ENCODE peak calls at places on chromosomes 12 and 14, in eight cellular contexts. One of them, this sample, is unnamed.

GRCh38 chr12:85310456-85311076 is 30.5 kb downstream of the ALX1 start:
- DNase-seq in cardiac fibroblast: peak; percentile 35
- DNase-seq in kidney epithelial cell: no peak
- DNase-seq in AG04449: no peak
- DNase-seq in transverse colon: no peak
- DNase-seq in brain microvascular endothelial cell: no peak
- DNase-seq in CD8-positive, alpha-beta T cell: no peak
- DNase-seq in heart left ventricle: no peak
- DNase-seq in this sample: no peak

GRCh38 chr14:76395161-76395560 is 19.2 kb downstream of the ESRRB start:
- DNase-seq in cardiac fibroblast: no peak
- DNase-seq in CD8-positive, alpha-beta T cell: no peak
- DNase-seq in kidney epithelial cell: no peak
- DNase-seq in heart left ventricle: no peak
- DNase-seq in transverse colon: no peak
- DNase-seq in brain microvascular endothelial cell: no peak
- DNase-seq in AG04449: no peak
- DNase-seq in this sample: no peak

GRCh38 chr12:57525615-57526383 is 3.2 kb downstream of the MBD6 start:
- DNase-seq in brain microvascular endothelial cell: no peak
- DNase-seq in AG04449: no peak
- DNase-seq in transverse colon: no peak
- DNase-seq in cardiac fibroblast: no peak
- DNase-seq in heart left ventricle: no peak
- DNase-seq in CD8-positive, alpha-beta T cell: no peak
- DNase-seq in kidney epithelial cell: no peak
- DNase-seq in this sample: no peak

GRCh38 chr12:116861331-116861730 is 19.9 kb downstream of the HRK start:
- DNase-seq in AG04449: peak; percentile 71
- DNase-seq in transverse colon: peak; percentile 21
- DNase-seq in heart left ventricle: peak; percentile 74
- DNase-seq in kidney epithelial cell: no peak
- DNase-seq in CD8-positive, alpha-beta T cell: no peak
- DNase-seq in brain microvascular endothelial cell: peak; percentile 74
- DNase-seq in cardiac fibroblast: peak; percentile 61
- DNase-seq in this sample: peak; percentile 43

GRCh38 chr14:68952544-68953535 is 26.3 kb downstream of the ACTN1 start:
- DNase-seq in brain microvascular endothelial cell: no peak
- DNase-seq in CD8-positive, alpha-beta T cell: no peak
- DNase-seq in cardiac fibroblast: peak; percentile 82
- DNase-seq in heart left ventricle: peak; percentile 59
- DNase-seq in kidney epithelial cell: no peak
- DNase-seq in AG04449: no peak
- DNase-seq in transverse colon: no peak
- DNase-seq in this sample: peak; percentile 89

GRCh38 chr14:105088812-105089745 is 23.8 kb upstream of the GPR132 start:
- DNase-seq in heart left ventricle: peak; percentile 28
- DNase-seq in AG04449: no peak
- DNase-seq in CD8-positive, alpha-beta T cell: no peak
- DNase-seq in brain microvascular endothelial cell: no peak
- DNase-seq in transverse colon: no peak
- DNase-seq in kidney epithelial cell: no peak
- DNase-seq in cardiac fibroblast: no peak
- DNase-seq in this sample: no peak

GRCh38 chr12:67520611-67521010 is 127.9 kb upstream of the DYRK2 start:
- DNase-seq in brain microvascular endothelial cell: no peak
- DNase-seq in AG04449: no peak
- DNase-seq in heart left ventricle: no peak
- DNase-seq in kidney epithelial cell: no peak
- DNase-seq in transverse colon: no peak
- DNase-seq in CD8-positive, alpha-beta T cell: no peak
- DNase-seq in cardiac fibroblast: no peak
- DNase-seq in this sample: no peak

GRCh38 chr12:103546959-103547358 is 40.1 kb upstream of the STAB2 start:
- DNase-seq in CD8-positive, alpha-beta T cell: no peak
- DNase-seq in heart left ventricle: no peak
- DNase-seq in transverse colon: no peak
- DNase-seq in AG04449: no peak
- DNase-seq in kidney epithelial cell: no peak
- DNase-seq in brain microvascular endothelial cell: no peak
- DNase-seq in cardiac fibroblast: no peak
- DNase-seq in this sample: no peak

GRCh38 chr14:94654071-94654974 is 42.1 kb downstream of the SERPINA3 start:
- DNase-seq in brain microvascular endothelial cell: no peak
- DNase-seq in transverse colon: peak; percentile 14
- DNase-seq in heart left ventricle: no peak
- DNase-seq in AG04449: no peak
- DNase-seq in kidney epithelial cell: no peak
- DNase-seq in CD8-positive, alpha-beta T cell: no peak
- DNase-seq in cardiac fibroblast: no peak
- DNase-seq in this sample: no peak

GRCh38 chr12:2652401-2653081 is 142.2 kb upstream of the FKBP4 start:
- DNase-seq in kidney epithelial cell: no peak
- DNase-seq in brain microvascular endothelial cell: no peak
- DNase-seq in heart left ventricle: no peak
- DNase-seq in cardiac fibroblast: no peak
- DNase-seq in CD8-positive, alpha-beta T cell: no peak
- DNase-seq in transverse colon: peak; percentile 4
- DNase-seq in AG04449: no peak
- DNase-seq in this sample: no peak
- TF ChIP-seq CTCF in kidney epithelial cell: no peak
- TF ChIP-seq CTCF in brain microvascular endothelial cell: no peak
- TF ChIP-seq CTCF in heart left ventricle: no peak
- TF ChIP-seq CTCF in cardiac fibroblast: no peak
- TF ChIP-seq CTCF in CD8-positive, alpha-beta T cell: no peak
- TF ChIP-seq CTCF in transverse colon: no peak
- TF ChIP-seq CTCF in AG04449: no peak
- TF ChIP-seq CTCF in this sample: no peak

DNA sequence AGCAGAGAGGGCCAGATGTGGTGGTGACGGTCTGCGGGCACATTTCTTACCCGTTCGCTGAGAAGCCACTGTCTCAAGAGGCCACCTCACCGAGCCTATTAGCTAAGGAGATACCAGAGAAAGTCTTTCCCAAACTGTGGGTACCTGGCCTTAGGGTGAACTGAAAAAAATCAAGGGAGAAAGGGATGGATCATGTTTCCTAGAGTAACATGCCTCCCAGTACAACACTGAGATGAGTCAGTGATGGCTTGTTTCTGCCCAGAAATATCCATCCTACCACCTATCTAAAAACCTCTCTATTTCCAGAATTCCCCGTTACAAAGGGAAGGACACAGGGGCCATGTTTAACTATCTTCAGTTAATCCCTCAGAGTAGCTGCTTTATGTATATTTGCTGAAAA is 83.7 kb downstream of the LMNTD1 start:
- DNase-seq in kidney epithelial cell: no peak
- DNase-seq in heart left ventricle: no peak
- DNase-seq in brain microvascular endothelial cell: no peak
- DNase-seq in CD8-positive, alpha-beta T cell: no peak
- DNase-seq in cardiac fibroblast: no peak
- DNase-seq in AG04449: no peak
- DNase-seq in transverse colon: no peak
- DNase-seq in this sample: no peak
- H3K4me3 ChIP-seq in kidney epithelial cell: no peak overlapping the region
- H3K4me3 ChIP-seq in heart left ventricle: no peak overlapping the region
- H3K4me3 ChIP-seq in brain microvascular endothelial cell: no peak overlapping the region
- H3K4me3 ChIP-seq in CD8-positive, alpha-beta T cell: no peak overlapping the region
- H3K4me3 ChIP-seq in cardiac fibroblast: no peak overlapping the region
- H3K4me3 ChIP-seq in AG04449: no peak overlapping the region
- H3K4me3 ChIP-seq in transverse colon: no peak overlapping the region
- H3K4me3 ChIP-seq in this sample: no peak overlapping the region

DNA sequence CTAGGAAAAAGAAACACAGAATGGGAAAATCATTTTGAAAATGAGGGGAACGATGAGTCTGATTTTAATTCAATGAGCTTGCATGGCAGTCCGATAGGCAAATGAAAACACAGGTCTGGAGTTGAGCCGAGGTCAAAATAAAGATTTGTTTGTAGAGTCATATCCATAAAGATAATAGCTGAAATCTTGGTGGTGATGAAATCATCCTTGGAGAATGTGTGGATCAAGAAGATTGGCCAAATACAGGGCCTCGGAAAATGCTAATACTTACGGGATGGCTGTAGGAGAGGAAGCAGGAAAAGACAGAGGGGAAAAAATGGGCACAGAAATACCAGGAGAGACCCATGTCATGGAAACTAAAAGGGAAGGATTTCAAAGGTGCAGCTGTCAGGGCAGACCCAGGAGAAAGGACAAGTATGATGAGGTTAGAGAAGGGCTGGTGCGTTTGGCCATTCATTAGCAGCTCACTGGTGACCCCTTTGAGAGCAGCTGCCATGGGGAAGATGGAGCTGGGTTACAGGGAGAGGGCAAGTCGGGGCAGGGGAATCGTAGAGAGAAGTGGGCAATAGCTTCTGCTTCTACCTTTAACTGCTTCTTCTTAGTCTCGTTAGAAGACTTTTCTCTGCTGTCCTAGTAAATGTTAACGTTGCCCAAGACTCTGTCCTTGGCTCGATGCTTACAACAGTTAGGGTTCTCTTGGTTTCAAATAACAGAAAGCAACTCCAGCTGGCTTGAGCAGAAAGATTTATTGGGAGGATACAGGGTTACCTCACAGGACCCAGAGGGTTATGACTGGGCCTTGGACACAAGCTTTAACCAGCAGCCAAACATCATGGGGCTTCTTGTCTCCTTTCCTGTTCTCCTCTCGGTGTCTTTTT is 161.8 kb downstream of the EFCAB11 start:
- DNase-seq in transverse colon: no peak
- DNase-seq in CD8-positive, alpha-beta T cell: no peak
- DNase-seq in AG04449: no peak
- DNase-seq in kidney epithelial cell: no peak
- DNase-seq in brain microvascular endothelial cell: peak; percentile 31
- DNase-seq in heart left ventricle: peak; percentile 52
- DNase-seq in cardiac fibroblast: peak; percentile 44
- DNase-seq in this sample: no peak
- TF ChIP-seq CTCF in transverse colon: no peak
- TF ChIP-seq CTCF in CD8-positive, alpha-beta T cell: no peak
- TF ChIP-seq CTCF in AG04449: no peak
- TF ChIP-seq CTCF in kidney epithelial cell: no peak
- TF ChIP-seq CTCF in brain microvascular endothelial cell: no peak
- TF ChIP-seq CTCF in heart left ventricle: no peak
- TF ChIP-seq CTCF in cardiac fibroblast: no peak
- TF ChIP-seq CTCF in this sample: no peak

DNA sequence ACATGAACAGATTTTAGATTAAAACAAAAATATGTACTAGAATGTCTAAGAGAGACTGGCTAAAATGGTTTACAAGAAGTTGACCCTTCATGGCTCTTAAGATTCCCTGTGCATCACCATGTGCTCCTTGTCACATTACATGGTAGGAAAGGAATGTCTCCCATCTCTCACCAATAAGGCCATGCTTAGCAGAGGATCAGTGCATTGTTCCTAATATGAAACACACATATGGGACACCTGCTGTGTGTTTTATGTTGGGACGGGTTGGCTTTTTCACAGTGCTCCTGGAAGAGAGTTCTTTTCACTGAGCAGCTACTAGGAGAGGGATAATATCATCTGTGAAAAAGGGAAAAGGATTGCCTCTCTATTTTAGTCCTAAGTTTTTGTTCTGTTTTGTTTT is 9.6 kb downstream of the PFKM start:
- DNase-seq in AG04449: no peak
- DNase-seq in brain microvascular endothelial cell: no peak
- DNase-seq in kidney epithelial cell: no peak
- DNase-seq in cardiac fibroblast: no peak
- DNase-seq in heart left ventricle: no peak
- DNase-seq in transverse colon: no peak
- DNase-seq in CD8-positive, alpha-beta T cell: no peak
- DNase-seq in this sample: no peak
- H3K4me3 ChIP-seq in AG04449: no peak overlapping the region
- H3K4me3 ChIP-seq in brain microvascular endothelial cell: no peak overlapping the region
- H3K4me3 ChIP-seq in kidney epithelial cell: no peak overlapping the region
- H3K4me3 ChIP-seq in cardiac fibroblast: no peak overlapping the region
- H3K4me3 ChIP-seq in heart left ventricle: no peak overlapping the region
- H3K4me3 ChIP-seq in transverse colon: no peak overlapping the region
- H3K4me3 ChIP-seq in CD8-positive, alpha-beta T cell: no peak overlapping the region
- H3K4me3 ChIP-seq in this sample: no peak overlapping the region

GRCh38 chr12:63276537-63277365 is 125.8 kb upstream of the AVPR1A start:
- DNase-seq in AG04449: no peak
- DNase-seq in heart left ventricle: no peak
- DNase-seq in CD8-positive, alpha-beta T cell: no peak
- DNase-seq in brain microvascular endothelial cell: peak; percentile 60
- DNase-seq in transverse colon: no peak
- DNase-seq in kidney epithelial cell: no peak
- DNase-seq in cardiac fibroblast: peak; percentile 12
- DNase-seq in this sample: no peak
- TF ChIP-seq CTCF in AG04449: peak; percentile 54
- TF ChIP-seq CTCF in heart left ventricle: peak; percentile 43
- TF ChIP-seq CTCF in CD8-positive, alpha-beta T cell: no peak
- TF ChIP-seq CTCF in brain microvascular endothelial cell: peak; percentile 88
- TF ChIP-seq CTCF in transverse colon: no peak
- TF ChIP-seq CTCF in kidney epithelial cell: peak; percentile 90
- TF ChIP-seq CTCF in cardiac fibroblast: peak; percentile 84
- TF ChIP-seq CTCF in this sample: peak; percentile 82